ENCODE peak calls at places on chromosomes 12 and 14, in seven cellular contexts. T is keratinocyte; I is CD8-positive, alpha-beta memory T cell; R is A549; A is tibial artery; U is transverse colon; N is brain microvascular endothelial cell. Y is an unnamed sample.

GRCh38 chr14:102481371-102481770 is 28.2 kb downstream of the ANKRD9 start:
- DNase-seq in T (no peak), I (no peak), R (no peak), A (no peak), U (no peak), N (no peak), Y (no peak)

GRCh38 chr14:35470775-35471174 is 63.2 kb upstream of the INSM2 start:
- DNase-seq in T (no peak), I (no peak), R (no peak), A (no peak), U (no peak), N (peak; percentile 43), Y (peak; percentile 3)

GRCh38 chr14:75003250-75004027 is 718 bp downstream of the EIF2B2 start:
- DNase-seq in T (no peak), I (no peak), R (no peak), A (no peak), U (peak; percentile 18), N (no peak), Y (peak; percentile 19)

GRCh38 chr14:102928412-102929348 is 6.2 kb downstream of the AMN start:
- DNase-seq in T (peak; percentile 48), I (peak; percentile 84), R (no peak), A (peak; percentile 34), U (peak; percentile 96), N (no peak), Y (peak; percentile 96)

GRCh38 chr14:98822917-98823316 is 449.1 kb downstream of the BCL11B start:
- DNase-seq in T (no peak), I (no peak), R (no peak), A (no peak), U (no peak), N (no peak), Y (no peak)

GRCh38 chr14:71290960-71291466 is 383.8 kb downstream of the PCNX1 start:
- DNase-seq in T (peak; percentile 53), I (no peak), R (peak; percentile 46), A (no peak), U (peak; percentile 10), N (peak; percentile 72), Y (no peak)

GRCh38 chr12:6201199-6201608 is 1.0 kb downstream of the CD9 start:
- DNase-seq in T (no peak), I (no peak), R (peak; percentile 67), A (no peak), U (peak; percentile 75), N (no peak), Y (peak; percentile 72)

GRCh38 chr12:2058837-2059236 is 6.0 kb downstream of the CACNA1C start:
- DNase-seq in T (no peak), I (no peak), R (no peak), A (no peak), U (no peak), N (no peak), Y (no peak)

GRCh38 chr12:82660541-82661325 is 26.0 kb upstream of the TMTC2 start:
- DNase-seq in T (no peak), I (no peak), R (no peak), A (no peak), U (no peak), N (no peak), Y (peak; percentile 8)

GRCh38 chr12:65606008-65606766 is 218.1 kb upstream of the HMGA2 start:
- DNase-seq in T (no peak), I (no peak), R (no peak), A (no peak), U (no peak), N (no peak), Y (no peak)

GRCh38 chr12:32471601-32472001 is 72.2 kb downstream of the FGD4 start:
- DNase-seq in T (no peak), I (no peak), R (no peak), A (no peak), U (no peak), N (no peak), Y (peak; percentile 61)

GRCh38 chr12:57853864-57854556 is 7.5 kb upstream of the CTDSP2 start:
- DNase-seq in T (no peak), I (no peak), R (no peak), A (no peak), U (no peak), N (no peak), Y (no peak)

GRCh38 chr12:110921262-110921661 is 883 bp upstream of the MYL2 start:
- DNase-seq in T (no peak), I (no peak), R (peak; percentile 47), A (no peak), U (no peak), N (peak; percentile 91), Y (no peak)

GRCh38 chr12:50419112-50419909 is 18.6 kb downstream of the LARP4 start:
- DNase-seq in T (no peak), I (no peak), R (peak; percentile 33), A (no peak), U (no peak), N (no peak), Y (peak; percentile 43)

DNA sequence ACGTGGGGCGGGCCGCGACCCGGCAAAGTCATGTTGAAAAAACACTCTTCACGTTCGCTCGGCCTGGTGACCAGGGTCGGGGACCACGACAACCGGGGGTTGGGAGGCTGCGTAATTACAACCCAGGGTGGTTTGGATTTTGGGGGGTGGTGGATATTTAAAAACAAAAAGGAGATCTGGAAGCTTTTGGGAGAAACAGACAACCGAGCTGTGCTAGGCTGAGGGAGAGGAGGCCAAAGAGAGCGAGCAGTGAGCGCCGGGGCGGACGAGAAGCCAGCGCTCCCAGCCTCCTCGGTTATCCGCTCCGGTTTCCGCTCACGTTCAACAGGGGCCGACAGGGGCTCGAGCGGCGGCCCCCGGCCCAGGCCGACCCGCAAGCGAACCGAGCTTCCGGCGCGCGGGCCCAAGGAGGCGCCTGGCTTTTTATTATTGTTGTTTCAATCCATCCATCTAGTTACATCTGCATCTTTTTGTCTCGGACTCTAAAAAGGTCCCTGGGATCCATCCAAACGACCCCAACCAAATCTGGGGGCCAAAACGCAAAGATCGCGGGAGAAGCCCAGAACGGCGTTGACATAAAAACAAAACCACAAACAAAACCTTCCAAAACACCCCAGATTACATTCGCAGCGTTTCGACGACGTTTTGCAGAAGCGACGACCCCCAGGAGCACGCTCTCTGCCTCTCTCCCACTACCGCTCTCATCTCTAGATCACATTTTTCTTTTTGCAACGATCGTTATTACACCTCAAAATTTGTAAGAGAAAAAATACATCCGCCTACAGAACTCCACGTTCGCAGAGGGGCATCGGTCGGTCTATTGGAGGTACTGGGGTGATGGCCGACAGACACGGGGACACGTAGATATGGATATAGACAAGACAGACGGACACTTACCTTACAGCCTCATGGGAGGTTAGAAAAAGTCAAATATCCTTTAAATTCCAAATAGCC is 740 bp downstream of the OTX2 start:
- DNase-seq in T (no peak), I (no peak), R (no peak), A (no peak), U (no peak), N (no peak), Y (no peak)
- H3K4me3 ChIP-seq in T (no peak overlapping the region), I (no peak overlapping the region), R (no peak overlapping the region), A (peak overlapping the region; percentile 23), U (no peak overlapping the region), N (no peak overlapping the region), Y (no peak overlapping the region)

DNA sequence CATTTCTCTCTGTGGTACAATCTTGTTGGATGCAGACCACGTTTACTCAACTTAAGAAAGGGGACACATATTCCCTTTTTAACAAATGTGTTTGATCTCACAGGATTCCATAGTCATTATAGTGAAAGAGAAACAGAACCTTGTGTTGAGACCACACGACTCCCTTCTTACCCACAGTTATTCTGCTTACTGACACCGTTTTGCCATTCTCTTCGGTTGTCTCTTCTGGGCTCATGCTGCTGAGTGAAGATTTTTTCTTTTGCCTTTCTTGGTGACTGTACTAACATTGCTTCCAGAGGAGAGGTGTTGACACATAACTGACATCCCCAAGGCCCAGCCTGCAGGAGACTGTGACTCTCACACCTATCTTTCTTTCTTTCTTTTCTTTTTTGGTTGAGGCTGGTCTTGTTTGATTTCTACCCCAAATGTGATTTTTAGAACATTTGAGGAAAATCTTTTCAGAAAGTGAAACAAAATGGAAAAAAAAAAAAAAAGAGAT is 61.2 kb upstream of the OTOGL start:
- DNase-seq in T (no peak), I (no peak), R (no peak), A (no peak), U (no peak), N (no peak), Y (no peak)
- H3K27ac ChIP-seq in T (no peak overlapping the region), I (no peak overlapping the region), R (no peak overlapping the region), A (peak overlapping the region; percentile 51), U (peak overlapping the region; percentile 50), N (no peak overlapping the region), Y (no peak overlapping the region)

DNA sequence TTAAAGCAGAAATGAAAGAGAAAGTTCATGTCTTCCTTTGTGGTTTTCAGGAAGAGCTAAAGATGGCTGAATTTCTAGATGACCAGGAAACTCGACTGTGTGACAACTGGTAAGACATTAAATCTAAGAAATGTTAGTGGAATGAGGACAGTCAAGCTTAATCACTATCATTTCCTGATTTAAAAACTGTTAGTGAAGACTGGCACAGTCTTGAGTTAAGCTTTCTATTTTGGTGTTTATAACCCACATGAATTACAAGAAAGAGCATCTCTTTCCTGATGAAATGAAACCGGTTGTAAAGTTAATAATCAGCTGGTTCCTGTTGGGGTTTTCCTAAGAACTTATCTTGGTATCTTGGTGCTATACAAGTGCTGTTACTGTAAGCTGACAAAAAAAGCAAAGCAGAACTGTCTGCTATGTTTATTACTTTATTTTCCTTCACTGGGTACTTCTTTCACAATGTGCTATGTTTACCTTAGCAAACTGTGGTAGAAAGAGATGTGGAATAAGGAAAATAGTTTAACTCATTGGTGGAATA is 5.2 kb downstream of the TRAFD1 start:
- DNase-seq in T (no peak), I (peak; percentile 60), R (no peak), A (no peak), U (no peak), N (no peak), Y (peak; percentile 51)
- H3K4me3 ChIP-seq in T (peak overlapping the region; percentile 18), I (peak overlapping the region; percentile 35), R (peak overlapping the region; percentile 1), A (peak overlapping the region; percentile 6), U (no peak overlapping the region), N (no peak overlapping the region), Y (no peak overlapping the region)

GRCh38 chr12:105227879-105228278 is 8.1 kb downstream of the APPL2 start:
- DNase-seq in T (no peak), I (no peak), R (no peak), A (no peak), U (no peak), N (no peak), Y (no peak)
- H3K27ac ChIP-seq in T (no peak overlapping the region), I (no peak overlapping the region), R (no peak overlapping the region), A (peak overlapping the region; percentile 46), U (peak overlapping the region; percentile 55), N (peak overlapping the region; percentile 27), Y (no peak overlapping the region)

GRCh38 chr14:52052991-52053390 is 15.9 kb downstream of the NID2 start:
- DNase-seq in T (no peak), I (no peak), R (no peak), A (no peak), U (no peak), N (peak; percentile 39), Y (no peak)

GRCh38 chr14:52054678-52055077 is 14.2 kb downstream of the NID2 start:
- DNase-seq in T (no peak), I (no peak), R (no peak), A (no peak), U (no peak), N (no peak), Y (no peak)

GRCh38 chr14:52051251-52051650 is 17.6 kb downstream of the NID2 start:
- DNase-seq in T (no peak), I (no peak), R (no peak), A (no peak), U (no peak), N (no peak), Y (no peak)

GRCh38 chr14:52051861-52052260 is 17.0 kb downstream of the NID2 start:
- DNase-seq in T (no peak), I (no peak), R (no peak), A (no peak), U (no peak), N (peak; percentile 70), Y (no peak)

GRCh38 chr14:52052289-52052943 is 16.4 kb downstream of the NID2 start:
- DNase-seq in T (no peak), I (no peak), R (no peak), A (peak; percentile 44), U (no peak), N (peak; percentile 55), Y (no peak)
- H3K4me3 ChIP-seq in T (no peak overlapping the region), I (no peak overlapping the region), R (no peak overlapping the region), A (no peak overlapping the region), U (no peak overlapping the region), N (no peak overlapping the region), Y (no peak overlapping the region)

Y was measured in small intestine.